ENCODE peak calls at places on chromosome 3, in ten cellular contexts. Z is activated gamma-delta T cell treated with Interleukin-2 at 50 U/mL for 16 hours; D is CD4-positive, alpha-beta T cell; V is epithelial cell of esophagus; C is stimulated activated naive CD4-positive, alpha-beta T cell treated with Interleukin-2 at 50 U/mL for 16 hours; N is tibial artery; M is stomach; K is brain microvascular endothelial cell; I is non-pigmented ciliary epithelial cell; L is activated CD4-positive, alpha-beta T cell treated with anti-CD3 and anti-CD28 coated beads, Interleukin-2, amount 50 U/mL, for 4 hours. W is an unnamed sample.

GRCh38 chr3:155034786-155035185 is 45.3 kb upstream of the MME start:
- DNase-seq in Z (no peak), D (no peak), V (no peak), C (no peak), N (no peak), M (no peak), K (no peak), I (no peak), L (no peak), W (no peak)

GRCh38 chr3:50610992-50611463 is 546 bp downstream of the CISH start:
- DNase-seq in Z (no peak), D (no peak), V (no peak), C (no peak), N (no peak), M (no peak), K (no peak), I (no peak), L (no peak), W (no peak)

GRCh38 chr3:52372822-52373504 is 56.8 kb downstream of the DNAH1 start:
- DNase-seq in Z (no peak), D (peak), V (no peak), C (no peak), N (peak), M (peak), K (no peak), I (no peak), L (peak), W (no peak)

GRCh38 chr3:65231544-65231943 is 543.7 kb upstream of the ADAMTS9 start:
- DNase-seq in Z (no peak), D (no peak), V (no peak), C (no peak), N (no peak), M (no peak), K (no peak), I (no peak), L (no peak), W (no peak)

GRCh38 chr3:49724586-49724985 is 835 bp upstream of the GMPPB start:
- DNase-seq in Z (no peak), D (peak), V (peak), C (no peak), N (no peak), M (no peak), K (no peak), I (no peak), L (no peak), W (peak)

GRCh38 chr3:149678365-149678948 is 20.6 kb upstream of the WWTR1 start:
- DNase-seq in Z (no peak), D (no peak), V (peak), C (no peak), N (no peak), M (no peak), K (no peak), I (no peak), L (no peak), W (no peak)

GRCh38 chr3:194985031-194985578 is 285.9 kb downstream of the XXYLT1 start:
- DNase-seq in Z (no peak), D (no peak), V (peak), C (no peak), N (peak), M (peak), K (peak), I (no peak), L (no peak), W (no peak)

GRCh38 chr3:195385526-195385925 is 57.3 kb downstream of the ACAP2 start:
- DNase-seq in Z (no peak), D (no peak), V (peak), C (no peak), N (no peak), M (no peak), K (peak), I (peak), L (no peak), W (no peak)

GRCh38 chr3:115615001-115615447 is 8.3 kb upstream of the GAP43 start:
- DNase-seq in Z (no peak), D (no peak), V (peak), C (no peak), N (no peak), M (no peak), K (peak), I (peak), L (no peak), W (no peak)

GRCh38 chr3:142244056-142244455 is 18.7 kb upstream of the GK5 start:
- DNase-seq in Z (no peak), D (no peak), V (no peak), C (no peak), N (no peak), M (no peak), K (no peak), I (no peak), L (no peak), W (no peak)

GRCh38 chr3:53293867-53294266 is 38.0 kb upstream of the TKT start:
- DNase-seq in Z (no peak), D (no peak), V (no peak), C (no peak), N (no peak), M (no peak), K (no peak), I (no peak), L (no peak), W (no peak)

GRCh38 chr3:195200010-195200822 is 70.7 kb downstream of the XXYLT1 start:
- DNase-seq in Z (no peak), D (no peak), V (no peak), C (no peak), N (no peak), M (peak), K (no peak), I (no peak), L (no peak), W (no peak)

GRCh38 chr3:69744507-69744906 is 5.2 kb downstream of the MITF start:
- DNase-seq in Z (no peak), D (no peak), V (no peak), C (no peak), N (no peak), M (no peak), K (no peak), I (no peak), L (no peak), W (no peak)

GRCh38 chr3:78256123-78256522 is 1216.2 kb downstream of the ROBO2 start:
- DNase-seq in Z (no peak), D (no peak), V (no peak), C (no peak), N (no peak), M (no peak), K (no peak), I (no peak), L (no peak), W (no peak)

GRCh38 chr3:9746330-9746729 is 3.4 kb upstream of the OGG1 start:
- DNase-seq in Z (no peak), D (no peak), V (no peak), C (no peak), N (no peak), M (no peak), K (peak), I (peak), L (no peak), W (no peak)

GRCh38 chr3:113266738-113267137 is 55.4 kb downstream of the BOC start:
- DNase-seq in Z (no peak), D (no peak), V (no peak), C (no peak), N (no peak), M (no peak), K (no peak), I (no peak), L (no peak), W (no peak)

GRCh38 chr3:47108546-47108945 is 55.4 kb downstream of the SETD2 start:
- DNase-seq in Z (no peak), D (no peak), V (no peak), C (no peak), N (no peak), M (no peak), K (no peak), I (no peak), L (no peak), W (no peak)

GRCh38 chr3:72191211-72191960 is 406.4 kb upstream of the PROK2 start:
- DNase-seq in Z (no peak), D (no peak), V (no peak), C (no peak), N (no peak), M (no peak), K (no peak), I (no peak), L (no peak), W (no peak)

GRCh38 chr3:131053021-131053420 is 26.3 kb downstream of the NEK11 start:
- DNase-seq in Z (no peak), D (no peak), V (peak), C (no peak), N (no peak), M (no peak), K (no peak), I (no peak), L (no peak), W (no peak)

GRCh38 chr3:196454935-196455334 is 22.7 kb upstream of the UBXN7 start:
- DNase-seq in Z (no peak), D (no peak), V (no peak), C (no peak), N (no peak), M (no peak), K (peak), I (no peak), L (no peak), W (no peak)

GRCh38 chr3:112734718-112735350 is 93.9 kb upstream of the CCDC80 start:
- DNase-seq in Z (peak), D (peak), V (peak), C (peak), N (peak), M (peak), K (peak), I (no peak), L (peak), W (peak)

GRCh38 chr3:13822042-13822441 is 57.8 kb downstream of the WNT7A start:
- DNase-seq in Z (no peak), D (no peak), V (peak), C (no peak), N (no peak), M (no peak), K (peak), I (no peak), L (no peak), W (no peak)

GRCh38 chr3:106034313-106034712 is 165.5 kb upstream of the CBLB start:
- DNase-seq in Z (no peak), D (no peak), V (peak), C (no peak), N (no peak), M (no peak), K (no peak), I (no peak), L (no peak), W (no peak)

GRCh38 chr3:29757054-29757777 is 476.3 kb downstream of the RBMS3 start:
- DNase-seq in Z (no peak), D (no peak), V (peak), C (no peak), N (no peak), M (peak), K (no peak), I (peak), L (no peak), W (no peak)

GRCh38 chr3:46931631-46932441 is 44.7 kb downstream of the CCDC12 start:
- DNase-seq in Z (no peak), D (no peak), V (no peak), C (no peak), N (peak), M (peak), K (peak), I (no peak), L (no peak), W (no peak)

GRCh38 chr3:39220551-39221530 is 28.4 kb upstream of the XIRP1 start:
- DNase-seq in Z (no peak), D (no peak), V (no peak), C (no peak), N (no peak), M (no peak), K (no peak), I (no peak), L (no peak), W (no peak)

GRCh38 chr3:12773724-12774105 is 14.7 kb upstream of the TMEM40 start:
- DNase-seq in Z (no peak), D (no peak), V (no peak), C (no peak), N (no peak), M (no peak), K (no peak), I (no peak), L (no peak), W (no peak)

GRCh38 chr3:130835483-130835882 is 58.4 kb upstream of the ATP2C1 start:
- DNase-seq in Z (no peak), D (no peak), V (peak), C (no peak), N (no peak), M (no peak), K (no peak), I (no peak), L (no peak), W (no peak)

GRCh38 chr3:27590437-27591320 is 106.5 kb upstream of the SLC4A7 start:
- DNase-seq in Z (no peak), D (no peak), V (peak), C (no peak), N (no peak), M (no peak), K (peak), I (no peak), L (no peak), W (no peak)

W was measured in T follicular helper cell.